ENCODE peak calls at places on chromosome 12, in ten cellular contexts. B is IMR-90, V is upper lobe of right lung, G is HCT116, K is transverse colon, N is right atrium auricular region, Z is brain microvascular endothelial cell, J is PC-3, H is coronary artery, A is psoas muscle. M is an unnamed sample.

GRCh38 chr12:83808591-83808990 is 1104.0 kb downstream of the SLC6A15 start:
- DNase-seq in B (no peak), V (no peak), G (no peak), K (no peak), N (no peak), Z (no peak), J (no peak), H (no peak), A (no peak), M (no peak)

GRCh38 chr12:131912526-131913274 is 16.4 kb upstream of the PUS1 start:
- DNase-seq in B (peak; percentile 85), V (no peak), G (peak; percentile 57), K (peak; percentile 42), N (peak; percentile 90), Z (peak; percentile 81), J (peak; percentile 86), H (peak; percentile 90), A (peak; percentile 88), M (peak; percentile 72)

GRCh38 chr12:52810554-52810953 is 3.4 kb downstream of the KRT4 start:
- DNase-seq in B (no peak), V (no peak), G (no peak), K (no peak), N (no peak), Z (no peak), J (no peak), H (no peak), A (no peak), M (no peak)

GRCh38 chr12:127121494-127122070 is 1145.4 kb upstream of the TMEM132C start:
- DNase-seq in B (no peak), V (no peak), G (no peak), K (no peak), N (no peak), Z (no peak), J (no peak), H (no peak), A (no peak), M (no peak)

GRCh38 chr12:123120452-123121166 is 30.3 kb downstream of the PITPNM2 start:
- DNase-seq in B (no peak), V (no peak), G (no peak), K (no peak), N (no peak), Z (no peak), J (peak; percentile 40), H (no peak), A (no peak), M (no peak)

GRCh38 chr12:98188649-98189048 is 326.7 kb upstream of the TMPO start:
- DNase-seq in B (no peak), V (no peak), G (no peak), K (no peak), N (no peak), Z (no peak), J (peak; percentile 2), H (no peak), A (no peak), M (no peak)

GRCh38 chr12:72144553-72144952 is 127.6 kb upstream of the TRHDE start:
- DNase-seq in B (no peak), V (no peak), G (no peak), K (no peak), N (no peak), Z (no peak), J (no peak), H (no peak), A (no peak), M (no peak)

GRCh38 chr12:118328486-118329340 is 44.0 kb downstream of the TAOK3 start:
- DNase-seq in B (no peak), V (no peak), G (no peak), K (no peak), N (no peak), Z (no peak), J (no peak), H (no peak), A (no peak), M (no peak)

GRCh38 chr12:121124402-121125109 is 8.1 kb upstream of the P2RX7 start:
- DNase-seq in B (peak; percentile 91), V (no peak), G (peak; percentile 87), K (no peak), N (no peak), Z (peak; percentile 95), J (peak; percentile 99), H (no peak), A (no peak), M (peak; percentile 95)

GRCh38 chr12:74328623-74329022 is 209.0 kb upstream of the ATXN7L3B start:
- DNase-seq in B (no peak), V (no peak), G (no peak), K (no peak), N (no peak), Z (no peak), J (no peak), H (no peak), A (no peak), M (no peak)

GRCh38 chr12:131091976-131092691 is 138.4 kb downstream of the ADGRD1 start:
- DNase-seq in B (no peak), V (peak; percentile 54), G (no peak), K (peak; percentile 6), N (no peak), Z (no peak), J (no peak), H (peak; percentile 69), A (no peak), M (no peak)

GRCh38 chr12:120055639-120056038 is 60.9 kb downstream of the RAB35 start:
- DNase-seq in B (no peak), V (no peak), G (no peak), K (no peak), N (no peak), Z (no peak), J (no peak), H (no peak), A (no peak), M (peak; percentile 42)

GRCh38 chr12:49693931-49694439 is 13.2 kb downstream of the FMNL3 start:
- DNase-seq in B (no peak), V (no peak), G (no peak), K (no peak), N (no peak), Z (peak; percentile 42), J (peak; percentile 12), H (no peak), A (no peak), M (no peak)

GRCh38 chr12:83945871-83946270 is 966.7 kb downstream of the SLC6A15 start:
- DNase-seq in B (peak; percentile 52), V (no peak), G (peak; percentile 3), K (no peak), N (no peak), Z (peak; percentile 49), J (peak; percentile 86), H (no peak), A (no peak), M (peak; percentile 32)

GRCh38 chr12:108358580-108358965 is 19.5 kb upstream of the CMKLR1 start:
- DNase-seq in B (no peak), V (no peak), G (no peak), K (no peak), N (no peak), Z (no peak), J (no peak), H (no peak), A (no peak), M (no peak)

GRCh38 chr12:56038022-56038665 is 3.6 kb upstream of the RPS26 start:
- DNase-seq in B (no peak), V (no peak), G (no peak), K (no peak), N (no peak), Z (no peak), J (no peak), H (no peak), A (no peak), M (no peak)
- TF ChIP-seq CTCF in B (no peak), V (no peak), G (no peak), K (no peak), N (no peak), Z (no peak), J (no peak), H (no peak), A (no peak), M (no peak)

DNA sequence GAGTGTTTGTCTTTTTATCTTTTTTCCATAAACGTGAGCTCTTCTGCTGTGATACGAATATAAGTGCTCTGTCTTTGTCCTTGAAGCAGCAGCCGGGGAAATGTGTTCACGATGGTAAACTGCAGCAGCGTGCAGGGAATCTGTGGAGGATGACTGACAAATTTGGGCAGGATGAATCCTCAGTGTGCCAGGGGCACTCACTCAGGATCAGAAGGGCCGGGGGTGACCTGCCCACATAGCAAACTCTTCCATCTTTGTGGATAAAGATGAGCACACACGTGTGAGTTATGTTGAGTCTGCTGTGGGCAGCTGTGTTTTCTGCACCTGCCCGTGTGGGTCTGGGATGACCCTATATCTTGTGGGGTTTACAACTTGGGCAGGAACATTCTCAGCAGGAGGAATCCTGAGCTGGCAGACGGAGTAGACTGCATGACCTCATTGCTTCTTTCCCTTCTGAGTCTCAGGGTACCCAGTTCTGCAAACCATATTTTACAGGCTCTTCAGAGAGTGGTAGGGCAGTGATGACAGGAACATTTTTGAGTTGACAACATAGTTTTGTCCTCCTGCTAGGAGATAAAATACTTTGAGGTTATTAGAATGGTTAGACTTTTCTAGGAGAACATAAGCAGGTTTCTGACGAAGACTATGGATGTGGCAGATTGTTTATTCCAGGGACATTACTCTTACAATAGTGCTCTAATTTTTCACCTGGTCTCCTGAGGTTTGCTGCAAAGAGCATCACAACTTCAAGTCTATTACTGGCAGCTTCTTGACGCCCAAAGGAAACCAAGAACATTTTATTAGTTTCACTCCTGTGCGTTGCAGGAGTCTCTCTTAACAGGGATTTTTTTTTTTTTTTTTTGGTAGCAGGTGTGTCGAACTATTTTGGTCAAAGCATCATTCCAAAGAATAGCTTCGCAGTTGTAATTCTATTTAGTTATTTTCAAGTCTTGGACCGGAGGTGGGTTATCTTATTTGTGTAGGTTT is 910 bp downstream of the ANO4 start:
- DNase-seq in B (no peak), V (no peak), G (no peak), K (no peak), N (no peak), Z (no peak), J (no peak), H (no peak), A (no peak), M (no peak)
- H3K27ac ChIP-seq in B (peak overlapping the region; percentile 95), V (no peak overlapping the region), G (no peak overlapping the region), K (no peak overlapping the region), N (no peak overlapping the region), Z (no peak overlapping the region), J (no peak overlapping the region), H (no peak overlapping the region), A (no peak overlapping the region), M (no peak overlapping the region)

GRCh38 chr12:109433618-109434017 is 43.5 kb downstream of the KCTD10 start:
- DNase-seq in B (no peak), V (no peak), G (no peak), K (no peak), N (no peak), Z (no peak), J (no peak), H (no peak), A (peak; percentile 31), M (no peak)
- TF ChIP-seq CTCF in B (no peak), V (peak; percentile 43), G (peak; percentile 74), K (peak; percentile 28), N (no peak), Z (peak; percentile 46), J (peak; percentile 48), H (no peak), A (no peak), M (no peak)

DNA sequence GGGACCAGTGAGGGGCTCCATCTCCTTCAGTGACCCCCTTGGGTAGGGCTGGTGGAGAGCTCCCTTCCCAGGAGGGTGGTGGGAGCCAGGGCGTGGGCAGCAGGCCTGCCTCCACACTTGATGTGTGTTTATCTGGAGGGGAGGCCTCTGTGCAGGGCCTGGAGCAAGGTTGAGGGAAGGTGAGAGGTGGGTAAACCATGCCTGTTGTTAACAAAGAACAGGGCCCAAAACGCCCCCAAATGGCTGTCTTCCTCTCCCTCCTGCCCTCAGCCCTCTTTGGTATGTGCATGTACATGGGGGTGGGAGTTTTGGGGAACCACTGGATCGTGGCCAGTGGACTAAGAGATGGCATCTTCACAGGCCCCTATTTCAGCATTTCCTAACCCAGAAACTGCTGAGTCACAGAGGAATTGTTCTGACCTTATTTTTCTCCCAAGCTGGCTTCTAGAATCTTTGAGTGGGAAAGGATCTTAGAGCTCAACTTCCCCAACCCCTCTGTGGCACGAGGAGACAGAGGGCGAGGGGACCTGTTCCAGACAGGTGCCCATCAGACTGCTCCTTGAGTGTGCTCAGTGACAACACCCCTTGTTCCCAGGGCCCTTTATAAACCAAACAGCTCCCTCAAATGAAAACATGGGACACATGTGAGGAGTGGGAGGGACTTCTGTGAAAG is 3.6 kb downstream of the SLC48A1 start:
- DNase-seq in B (peak; percentile 47), V (no peak), G (no peak), K (no peak), N (no peak), Z (no peak), J (no peak), H (no peak), A (no peak), M (no peak)
- H3K27ac ChIP-seq in B (peak overlapping the region; percentile 85), V (peak overlapping the region; percentile 52), G (no peak overlapping the region), K (peak overlapping the region; percentile 14), N (peak overlapping the region; percentile 78), Z (no peak overlapping the region), J (peak overlapping the region; percentile 15), H (peak overlapping the region; percentile 88), A (peak overlapping the region; percentile 56), M (peak overlapping the region; percentile 63)